ENCODE peak calls at places on chromosomes 13 and 19, in six cellular contexts. J is WERI-Rb-1; W is CD8-positive, alpha-beta T cell; K is HAP-1; G is mammary epithelial cell; Y is body of pancreas. N is an unnamed sample. For H3K36me3, the result is how much of the 10 kb centered on the place peaks cover.

GRCh38 chr13:113117956-113118327 is 4.7 kb upstream of the F10 start:
- DNase-seq in Y (no peak), W (no peak), K (no peak), G (no peak), J (peak), N (no peak)

GRCh38 chr13:114100446-114101320 is 31.7 kb downstream of the RASA3 start:
- DNase-seq in W (no peak), G (no peak), K (peak), J (peak), Y (peak), N (no peak)

GRCh38 chr13:18965347-18965855 is 216.2 kb downstream of the TUBA3C start:
- DNase-seq in K (no peak), W (no peak), G (no peak), J (no peak), Y (no peak), N (no peak)

GRCh38 chr19:6730153-6730804 is 7.1 kb downstream of the GPR108 start:
- DNase-seq in Y (peak), J (peak), K (peak), W (no peak), G (no peak), N (peak)

GRCh38 chr19:18487576-18488402 is 34.1 kb downstream of the ELL start:
- DNase-seq in J (no peak), G (no peak), W (no peak), Y (no peak), K (no peak), N (no peak)

GRCh38 chr13:58795715-58796114 is 1164.2 kb downstream of the PCDH17 start:
- DNase-seq in G (no peak), W (no peak), J (no peak), K (no peak), Y (no peak), N (no peak)

GRCh38 chr19:1245884-1246816 is 2.2 kb upstream of the MIDN start:
- DNase-seq in W (no peak), K (no peak), G (no peak), J (peak), Y (peak), N (no peak)

GRCh38 chr19:54325194-54325621 is 12.2 kb upstream of the LILRA5 start:
- DNase-seq in Y (peak), W (peak), K (peak), G (peak), J (no peak), N (no peak)

GRCh38 chr13:93861818-93862217 is 617.7 kb downstream of the DCT start:
- DNase-seq in J (peak), Y (no peak), K (no peak), G (peak), W (no peak), N (no peak)

GRCh38 chr13:26220575-26220974 is 1.5 kb downstream of the RNF6 start:
- DNase-seq in W (no peak), K (no peak), Y (no peak), J (no peak), G (peak), N (no peak)

GRCh38 chr13:75771818-75772217 is 135.7 kb downstream of the LMO7 start:
- DNase-seq in W (no peak), K (no peak), G (peak), J (no peak), Y (no peak), N (no peak)

GRCh38 chr19:33558846-33559245 is 37.3 kb upstream of the PEPD start:
- DNase-seq in J (no peak), K (no peak), Y (no peak), W (no peak), G (peak), N (no peak)

GRCh38 chr19:294341-294818 is 3.2 kb upstream of the PLPP2 start:
- DNase-seq in Y (no peak), W (no peak), G (no peak), J (no peak), K (no peak), N (no peak)

GRCh38 chr13:111482126-111482525 is 161.7 kb downstream of the TEX29 start:
- DNase-seq in K (no peak), J (peak), W (no peak), Y (no peak), G (no peak), N (no peak)

GRCh38 chr13:43180036-43180660 is 156.8 kb downstream of the DNAJC15 start:
- DNase-seq in J (no peak), G (no peak), Y (no peak), K (no peak), W (no peak), N (no peak)

GRCh38 chr13:112647256-112647655 is 42.6 kb upstream of the ATP11A start:
- DNase-seq in G (no peak), J (no peak), K (no peak), Y (no peak), W (no peak), N (no peak)

GRCh38 chr19:22623841-22624221 is 10.3 kb upstream of the ZNF492 start:
- DNase-seq in J (no peak), G (no peak), W (no peak), K (no peak), Y (no peak), N (no peak)

GRCh38 chr13:74969419-74969818 is 512.5 kb downstream of the TBC1D4 start:
- DNase-seq in K (no peak), Y (no peak), J (no peak), G (no peak), W (no peak), N (no peak)

GRCh38 chr13:46896346-46897138 is at the start of gene HTR2A:
- DNase-seq in G (peak), W (no peak), J (no peak), K (peak), Y (peak), N (no peak)

GRCh38 chr19:6484251-6484650 is 2.7 kb upstream of the DENND1C start:
- DNase-seq in W (no peak), J (no peak), K (no peak), Y (no peak), G (no peak), N (no peak)

GRCh38 chr19:56133858-56134654 is 7.0 kb upstream of the ZNF444 start:
- DNase-seq in J (no peak), K (no peak), W (no peak), Y (no peak), G (peak), N (no peak)

GRCh38 chr19:9547870-9548269 is 9.4 kb upstream of the ZNF426 start:
- DNase-seq in Y (no peak), W (no peak), G (no peak), J (no peak), K (no peak), N (no peak)

GRCh38 chr13:98447130-98447529 is 129.8 kb downstream of the STK24 start:
- DNase-seq in Y (no peak), J (no peak), K (no peak), G (no peak), W (no peak), N (no peak)

GRCh38 chr13:98449273-98449672 is 127.6 kb downstream of the STK24 start:
- DNase-seq in W (no peak), J (no peak), K (no peak), G (no peak), Y (no peak), N (no peak)

GRCh38 chr13:98448642-98448928 is 128.3 kb downstream of the STK24 start:
- DNase-seq in J (no peak), Y (no peak), G (no peak), W (no peak), K (no peak), N (no peak)

GRCh38 chr13:98446234-98446621 is 130.7 kb downstream of the STK24 start:
- DNase-seq in G (no peak), J (no peak), Y (no peak), K (no peak), W (no peak), N (no peak)

GRCh38 chr13:98447881-98448641 is 128.8 kb downstream of the STK24 start:
- DNase-seq in K (peak), W (no peak), Y (no peak), J (peak), G (no peak), N (no peak)
- H3K36me3 ChIP-seq in K (under half), W (under half), Y (under half), J (half or more), G (under half), N (under half)

GRCh38 chr19:11950312-11950711 is 14.5 kb upstream of the ZNF763 start:
- DNase-seq in K (no peak), G (no peak), W (no peak), J (no peak), Y (no peak), N (no peak)

GRCh38 chr19:11948646-11949045 is 16.2 kb upstream of the ZNF763 start:
- DNase-seq in W (no peak), K (no peak), G (no peak), J (no peak), Y (no peak), N (no peak)

GRCh38 chr19:11944656-11945055 is 19.7 kb downstream of the ZNF700 start:
- DNase-seq in W (no peak), K (no peak), G (no peak), J (no peak), Y (no peak), N (no peak)

GRCh38 chr19:11949201-11949600 is 15.6 kb upstream of the ZNF763 start:
- DNase-seq in G (no peak), W (no peak), K (no peak), J (no peak), Y (no peak), N (no peak)
- H3K36me3 ChIP-seq in G (under half), W (under half), K (under half), J (half or more), Y (under half), N (half or more)

DNA sequence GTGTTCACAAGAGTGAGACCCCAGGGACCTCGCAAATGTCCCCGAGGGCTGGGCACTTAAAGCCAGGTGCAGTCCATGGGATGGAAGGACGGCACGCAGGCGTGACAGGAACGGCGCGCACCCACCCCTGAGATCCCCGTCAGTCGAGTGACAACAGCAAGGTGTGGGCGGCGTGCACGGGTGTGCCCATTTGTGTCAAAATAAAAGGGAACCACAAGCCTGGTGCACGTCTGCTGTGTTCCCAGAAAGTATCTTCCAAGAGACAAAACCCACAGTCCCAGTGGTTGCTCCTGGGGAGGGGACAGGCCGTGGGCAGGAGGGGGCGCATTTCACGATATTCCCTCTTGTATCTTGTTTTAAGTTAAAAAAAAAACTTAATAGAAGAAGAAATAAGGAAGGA is 15.7 kb upstream of the CACTIN start:
- DNase-seq in W (no peak), K (no peak), G (no peak), Y (no peak), J (no peak), N (no peak)
- H3K36me3 ChIP-seq in W (under half), K (under half), G (under half), Y (under half), J (half or more), N (under half)

GRCh38 chr13:41516166-41516565 is 58.8 kb downstream of the RGCC start:
- DNase-seq in K (no peak), G (no peak), Y (no peak), W (no peak), J (no peak), N (no peak)

GRCh38 chr13:41514853-41515395 is 57.6 kb downstream of the RGCC start:
- DNase-seq in K (no peak), G (no peak), W (no peak), J (no peak), Y (no peak), N (no peak)

GRCh38 chr13:41515491-41516139 is 58.3 kb downstream of the RGCC start:
- DNase-seq in G (no peak), W (no peak), Y (no peak), J (no peak), K (no peak), N (no peak)

GRCh38 chr13:41513600-41513999 is 56.2 kb downstream of the RGCC start:
- DNase-seq in G (no peak), W (no peak), J (no peak), Y (no peak), K (no peak), N (no peak)

GRCh38 chr13:41516760-41517159 is 59.4 kb downstream of the RGCC start:
- DNase-seq in Y (no peak), G (no peak), K (no peak), W (no peak), J (no peak), N (no peak)
- H3K36me3 ChIP-seq in Y (under half), G (under half), K (under half), W (under half), J (under half), N (under half)

DNA sequence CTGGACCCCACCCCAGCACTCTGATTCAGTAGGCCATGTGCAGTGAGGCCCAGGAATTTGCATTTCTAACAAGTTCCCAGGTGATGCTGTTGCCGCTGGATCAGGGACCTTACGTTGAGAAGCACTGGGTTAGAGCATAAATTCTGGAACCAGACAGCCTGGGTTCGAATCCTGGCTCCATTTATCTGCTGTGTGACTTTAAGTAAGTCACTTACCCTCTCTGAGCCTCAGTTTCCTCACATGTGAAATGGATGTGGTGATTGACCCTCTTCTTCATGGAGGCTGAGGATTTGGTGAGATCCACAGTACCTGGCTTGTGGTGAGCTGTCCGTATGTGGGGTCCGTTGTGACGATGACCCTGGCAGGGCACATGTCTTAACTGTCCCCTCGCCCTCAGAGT is 15.9 kb downstream of the HIPK4 start:
- DNase-seq in Y (no peak), G (no peak), W (no peak), K (no peak), J (no peak), N (no peak)
- H3K36me3 ChIP-seq in Y (under half), G (under half), W (under half), K (under half), J (under half), N (under half)

GRCh38 chr19:41895745-41896580 is 13.0 kb downstream of the ARHGEF1 start:
- DNase-seq in G (no peak), J (peak), W (no peak), Y (no peak), K (no peak), N (no peak)

GRCh38 chr19:41897181-41897580 is 14.2 kb downstream of the ARHGEF1 start:
- DNase-seq in G (no peak), Y (no peak), W (no peak), K (no peak), J (no peak), N (no peak)

GRCh38 chr19:41896581-41896942 is 13.6 kb downstream of the ARHGEF1 start:
- DNase-seq in W (no peak), J (no peak), Y (no peak), K (no peak), G (no peak), N (no peak)

GRCh38 chr19:41897820-41898219 is 14.8 kb downstream of the ARHGEF1 start:
- DNase-seq in K (no peak), Y (no peak), W (no peak), J (no peak), G (no peak), N (no peak)

DNA sequence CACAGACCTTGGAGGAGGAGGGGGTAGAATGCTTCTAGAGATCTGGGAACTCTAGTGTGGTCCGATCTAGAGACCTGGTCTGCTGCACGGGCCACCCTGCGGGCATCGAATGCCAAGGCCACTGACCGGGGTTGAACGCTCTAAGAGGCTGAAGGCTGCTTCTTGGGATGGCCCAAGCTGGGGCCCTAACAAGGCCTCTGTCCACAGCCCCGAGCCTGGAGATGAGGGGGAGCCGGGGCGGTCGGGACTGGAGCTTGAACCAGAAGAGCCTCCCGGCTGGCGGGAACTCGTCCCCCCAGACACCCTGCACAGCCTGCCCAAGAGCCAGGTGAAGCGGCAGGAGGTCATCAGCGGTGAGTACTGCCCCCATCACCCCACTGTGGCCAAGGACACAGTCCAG is 15.3 kb downstream of the ARHGEF1 start:
- DNase-seq in W (no peak), Y (no peak), G (no peak), K (no peak), J (no peak), N (no peak)
- H3K36me3 ChIP-seq in W (half or more), Y (half or more), G (under half), K (under half), J (under half), N (half or more)

N was measured in effector memory CD4-positive, alpha-beta T cell.